ENCODE peak calls at places on chromosomes 13 and 19, in nine cellular contexts. J is GM12865; W is fibroblast of pulmonary artery; G is cardiac fibroblast; Q is SJSA1; T is AG04450; V is epithelial cell of esophagus; L is GM23248; K is CD8-positive, alpha-beta memory T cell. M is an unnamed sample.

GRCh38 chr19:12779162-12779993 is 4.0 kb upstream of the HOOK2 start:
- DNase-seq in J (peak), W (peak), G (peak), Q (peak), T (no peak), V (no peak), L (peak), K (no peak), M (peak)

GRCh38 chr13:27304099-27304498 is 33.5 kb downstream of the RASL11A start:
- DNase-seq in J (no peak), W (no peak), G (no peak), Q (no peak), T (no peak), V (no peak), L (no peak), K (no peak), M (no peak)

GRCh38 chr19:16830679-16831078 is 1.5 kb downstream of the SIN3B start:
- DNase-seq in J (no peak), W (peak), G (peak), Q (no peak), T (no peak), V (no peak), L (peak), K (no peak), M (no peak)

GRCh38 chr19:4327252-4327876 is 11.3 kb downstream of the STAP2 start:
- DNase-seq in J (peak), W (peak), G (peak), Q (peak), T (no peak), V (peak), L (peak), K (peak), M (no peak)

GRCh38 chr13:72562686-72563085 is 164.7 kb downstream of the MZT1 start:
- DNase-seq in J (no peak), W (no peak), G (no peak), Q (no peak), T (no peak), V (no peak), L (no peak), K (no peak), M (no peak)

GRCh38 chr19:58021541-58022282 is 12.1 kb upstream of the ZSCAN1 start:
- DNase-seq in J (peak), W (peak), G (peak), Q (no peak), T (no peak), V (peak), L (peak), K (no peak), M (peak)

GRCh38 chr13:30121666-30122065 is 185.7 kb downstream of the KATNAL1 start:
- DNase-seq in J (peak), W (no peak), G (no peak), Q (no peak), T (no peak), V (no peak), L (no peak), K (no peak), M (no peak)

GRCh38 chr13:34772881-34773280 is 169.2 kb upstream of the NBEA start:
- DNase-seq in J (no peak), W (no peak), G (no peak), Q (no peak), T (no peak), V (no peak), L (no peak), K (no peak), M (no peak)

GRCh38 chr13:96444676-96445075 is 354.8 kb downstream of the HS6ST3 start:
- DNase-seq in J (no peak), W (no peak), G (no peak), Q (no peak), T (no peak), V (no peak), L (no peak), K (no peak), M (no peak)

GRCh38 chr19:18478545-18479311 is 40.8 kb upstream of the ISYNA1 start:
- DNase-seq in J (peak), W (peak), G (peak), Q (peak), T (peak), V (peak), L (peak), K (peak), M (peak)

DNA sequence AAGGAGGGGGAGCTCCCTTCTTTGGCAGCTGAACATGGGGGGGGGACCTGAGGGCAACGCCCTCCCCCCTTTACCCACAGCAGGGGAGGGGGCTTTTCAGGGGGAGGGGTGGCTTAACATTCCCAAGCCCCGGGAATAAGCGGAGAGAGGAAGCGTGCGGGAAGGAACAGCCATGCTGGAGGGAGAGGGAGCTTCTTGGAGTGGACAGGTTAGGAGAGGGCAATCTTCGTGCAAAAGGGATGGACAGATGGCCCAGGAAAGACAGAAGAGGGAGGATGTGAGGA is 10.8 kb downstream of the C19orf81 start:
- DNase-seq in J (no peak), W (no peak), G (no peak), Q (no peak), T (no peak), V (no peak), L (no peak), K (no peak), M (no peak)
- H3K4me3 ChIP-seq in J (no peak), W (no peak), G (no peak), Q (no peak), T (no peak), V (no peak), L (no peak), K (no peak), M (no peak)

GRCh38 chr13:108957369-108958012 is 328.1 kb downstream of the MYO16 start:
- DNase-seq in J (no peak), W (peak), G (peak), Q (peak), T (peak), V (peak), L (peak), K (no peak), M (peak)
- H3K4me3 ChIP-seq in J (no peak), W (no peak), G (no peak), Q (no peak), T (peak), V (no peak), L (peak), K (no peak), M (peak)

GRCh38 chr19:2083174-2083854 is 12.8 kb downstream of the MOB3A start:
- DNase-seq in J (peak), W (no peak), G (no peak), Q (no peak), T (no peak), V (no peak), L (no peak), K (peak), M (no peak)

GRCh38 chr19:2089001-2089711 is 7.0 kb downstream of the MOB3A start:
- DNase-seq in J (peak), W (peak), G (peak), Q (no peak), T (no peak), V (peak), L (peak), K (no peak), M (peak)

GRCh38 chr19:2081873-2082810 is 14.0 kb downstream of the MOB3A start:
- DNase-seq in J (peak), W (no peak), G (no peak), Q (no peak), T (no peak), V (no peak), L (no peak), K (peak), M (no peak)

GRCh38 chr19:2087621-2088100 is 8.5 kb downstream of the MOB3A start:
- DNase-seq in J (peak), W (no peak), G (no peak), Q (no peak), T (no peak), V (no peak), L (no peak), K (no peak), M (no peak)

GRCh38 chr19:2084993-2085720 is 11.0 kb downstream of the MOB3A start:
- DNase-seq in J (peak), W (peak), G (peak), Q (no peak), T (no peak), V (peak), L (peak), K (peak), M (no peak)
- H3K4me3 ChIP-seq in J (peak), W (no peak), G (no peak), Q (no peak), T (no peak), V (no peak), L (peak), K (peak), M (no peak)

GRCh38 chr19:38386300-38386967 is 1.4 kb downstream of the GGN start:
- DNase-seq in J (no peak), W (no peak), G (no peak), Q (no peak), T (no peak), V (no peak), L (no peak), K (no peak), M (no peak)
- H3K4me3 ChIP-seq in J (no peak), W (no peak), G (no peak), Q (no peak), T (no peak), V (no peak), L (no peak), K (no peak), M (no peak)

GRCh38 chr19:40567750-40568494 is 8.8 kb upstream of the SHKBP1 start:
- DNase-seq in J (no peak), W (no peak), G (no peak), Q (no peak), T (no peak), V (no peak), L (peak), K (no peak), M (no peak)
- H3K4me3 ChIP-seq in J (no peak), W (peak), G (peak), Q (no peak), T (peak), V (no peak), L (peak), K (no peak), M (no peak)

M was measured in PC-9.